ENCODE peak calls at places on chromosome 14, in four cellular contexts. U, P, G and K are unnamed samples. For H4K20me1, the result is how much of the 10 kb centered on the place peaks cover.

GRCh38 chr14:102951034-102951433 is 28.6 kb downstream of the AMN start:
- DNase-seq in G (no peak), P (no peak), U (no peak), K (no peak)

GRCh38 chr14:57641776-57642175 is 148.1 kb upstream of the CCDC198 start:
- DNase-seq in U (no peak), G (no peak), P (no peak), K (no peak)

GRCh38 chr14:25009891-25010290 is 40.1 kb downstream of the STXBP6 start:
- DNase-seq in P (peak), G (no peak), U (no peak), K (no peak)

GRCh38 chr14:70005281-70005805 is 126.1 kb downstream of the SMOC1 start:
- DNase-seq in G (no peak), U (no peak), P (peak), K (no peak)

GRCh38 chr14:22481546-22481945 is 107.5 kb downstream of the DAD1 start:
- DNase-seq in U (no peak), P (no peak), G (no peak), K (no peak)

GRCh38 chr14:86055512-86055911 is 525.6 kb downstream of the FLRT2 start:
- DNase-seq in U (no peak), G (no peak), P (no peak), K (peak)

GRCh38 chr14:94051779-94052178 is 25.6 kb downstream of the OTUB2 start:
- DNase-seq in G (no peak), U (no peak), P (no peak), K (no peak)

GRCh38 chr14:92655802-92656201 is 92.6 kb downstream of the LGMN start:
- DNase-seq in G (no peak), U (no peak), P (no peak), K (no peak)

GRCh38 chr14:99511421-99512109 is 30.4 kb downstream of the CCNK start:
- DNase-seq in G (no peak), P (no peak), U (no peak), K (no peak)

GRCh38 chr14:79483472-79483871 is 727.8 kb downstream of the DIO2 start:
- DNase-seq in U (no peak), P (no peak), G (no peak), K (no peak)

GRCh38 chr14:55974046-55974582 is 144.1 kb upstream of the PELI2 start:
- DNase-seq in U (no peak), G (no peak), P (no peak), K (no peak)

GRCh38 chr14:103511022-103511693 is 11.5 kb downstream of the CKB start:
- DNase-seq in P (no peak), G (no peak), U (no peak), K (no peak)

GRCh38 chr14:94373708-94374107 is 14.7 kb downstream of the SERPINA1 start:
- DNase-seq in G (no peak), U (no peak), P (no peak), K (no peak)

GRCh38 chr14:21299562-21300130 is 19.8 kb downstream of the RPGRIP1 start:
- DNase-seq in U (no peak), G (peak), P (no peak), K (no peak)

GRCh38 chr14:92651106-92651792 is 97.2 kb downstream of the LGMN start:
- DNase-seq in P (no peak), G (no peak), U (peak), K (no peak)

GRCh38 chr14:102927878-102928411 is 5.5 kb downstream of the AMN start:
- DNase-seq in U (no peak), P (no peak), G (no peak), K (no peak)

GRCh38 chr14:30214456-30215090 is 286.9 kb upstream of the PRKD1 start:
- DNase-seq in U (peak), G (peak), P (peak), K (peak)

GRCh38 chr14:106691601-106692291 is 1165.4 kb downstream of the TMEM121 start:
- DNase-seq in G (peak), U (peak), P (peak), K (no peak)

GRCh38 chr14:31945074-31945613 is 132.0 kb upstream of the ARHGAP5 start:
- DNase-seq in P (peak), U (no peak), G (no peak), K (no peak)

GRCh38 chr14:33693237-33693636 is 257.6 kb downstream of the EGLN3 start:
- DNase-seq in P (no peak), G (no peak), U (no peak), K (no peak)

GRCh38 chr14:40199101-40199500 is 766.9 kb upstream of the FBXO33 start:
- DNase-seq in P (no peak), G (no peak), U (no peak), K (no peak)

GRCh38 chr14:53620325-53620716 is 336.3 kb downstream of the BMP4 start:
- DNase-seq in U (no peak), P (no peak), G (no peak), K (no peak)

GRCh38 chr14:79510659-79511058 is 700.6 kb downstream of the DIO2 start:
- DNase-seq in G (no peak), U (no peak), P (no peak), K (no peak)

GRCh38 chr14:94880140-94880539 is 110.2 kb upstream of the GSC start:
- DNase-seq in G (no peak), U (no peak), P (no peak), K (no peak)

GRCh38 chr14:59698793-59699192 is 122.2 kb upstream of the CCDC175 start:
- DNase-seq in G (no peak), U (no peak), P (no peak), K (no peak)

GRCh38 chr14:56858422-56858821 is 48.1 kb upstream of the OTX2 start:
- DNase-seq in U (no peak), P (no peak), G (no peak), K (no peak)

GRCh38 chr14:53509227-53509822 is 356.2 kb upstream of the DDHD1 start:
- DNase-seq in P (no peak), U (no peak), G (no peak), K (no peak)

GRCh38 chr14:76391981-76392690 is 16.2 kb downstream of the ESRRB start:
- DNase-seq in G (no peak), U (no peak), P (no peak), K (no peak)

GRCh38 chr14:94864421-94865195 is 94.7 kb upstream of the GSC start:
- DNase-seq in P (no peak), U (no peak), G (no peak), K (no peak)

GRCh38 chr14:31229638-31230229 is 22.1 kb upstream of the HECTD1 start:
- DNase-seq in P (peak), G (peak), U (no peak), K (no peak)

GRCh38 chr14:37197421-37198272 is at the start of gene MIPOL1:
- DNase-seq in P (peak), G (peak), U (no peak), K (peak)

GRCh38 chr14:24145700-24146621 is at the start of gene PSME2:
- DNase-seq in G (no peak), U (no peak), P (no peak), K (peak)

GRCh38 chr14:65239897-65240296 is 137.6 kb upstream of the MAX start:
- DNase-seq in P (no peak), G (no peak), U (no peak), K (no peak)

GRCh38 chr14:65237023-65237814 is 134.9 kb upstream of the MAX start:
- DNase-seq in U (no peak), G (no peak), P (no peak), K (no peak)

GRCh38 chr14:65237956-65238355 is 135.6 kb upstream of the MAX start:
- DNase-seq in P (peak), U (no peak), G (no peak), K (no peak)

GRCh38 chr14:65238456-65238855 is 136.1 kb upstream of the MAX start:
- DNase-seq in U (no peak), P (peak), G (no peak), K (peak)

GRCh38 chr14:65239143-65239672 is 136.9 kb upstream of the MAX start:
- DNase-seq in P (peak), G (no peak), U (no peak), K (no peak)
- TF ChIP-seq POLR2A in P (no peak), G (no peak), U (no peak), K (no peak)

GRCh38 chr14:64518229-64518628 is 13.7 kb downstream of the ZBTB1 start:
- DNase-seq in U (no peak), P (no peak), G (no peak), K (no peak)
- H4K20me1 ChIP-seq in U (under half), P (under half), G (under half), K (under half)

DNA sequence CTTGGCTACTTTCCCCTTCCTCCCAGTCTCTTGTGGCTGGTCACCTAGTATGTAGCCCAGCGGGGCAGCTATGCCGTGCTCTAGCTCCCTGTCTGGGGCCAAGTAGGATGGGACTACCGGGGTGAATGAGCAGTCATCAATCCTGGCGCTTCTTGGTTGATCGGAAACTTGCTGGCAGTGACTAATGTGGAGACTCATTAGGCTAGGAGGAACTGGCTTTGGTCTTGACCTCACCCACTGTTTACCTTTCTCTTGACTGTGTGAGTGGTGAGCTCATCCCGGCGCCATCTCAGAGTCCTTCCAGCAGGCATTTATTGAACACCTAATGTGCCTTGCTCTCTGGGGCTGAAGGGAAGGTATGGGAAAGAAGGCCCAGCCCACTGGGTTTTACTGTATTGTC is 16.0 kb downstream of the PLEKHG3 start:
- DNase-seq in G (no peak), U (no peak), P (peak), K (peak)
- TF ChIP-seq MYC in G (no peak), U (no peak), P (no peak), K (no peak)

DNA sequence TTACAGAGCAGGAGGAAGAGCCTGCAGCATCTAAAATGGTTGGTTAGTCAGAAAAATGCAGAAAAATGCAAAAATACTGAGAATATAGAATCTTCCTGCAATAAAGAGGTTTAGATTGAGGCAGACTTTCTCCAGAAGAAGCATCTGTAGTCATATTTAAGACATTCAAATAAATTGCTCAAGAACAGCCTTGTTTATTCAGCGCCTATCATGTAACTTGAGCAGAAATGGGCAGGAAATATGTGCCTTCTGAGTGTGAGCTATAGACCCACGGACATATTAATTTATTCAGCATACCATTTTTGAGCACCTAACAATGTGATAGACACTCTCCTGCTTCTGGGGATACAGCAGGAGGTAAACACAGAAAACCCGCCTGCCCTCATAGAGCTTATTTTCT is 102.0 kb upstream of the HIF1A start:
- DNase-seq in P (no peak), G (no peak), U (no peak), K (no peak)
- TF ChIP-seq POLR2A in P (no peak), G (no peak), U (no peak), K (no peak)

GRCh38 chr14:77505031-77505430 is 6.4 kb upstream of the ISM2 start:
- DNase-seq in P (no peak), U (no peak), G (no peak), K (no peak)

GRCh38 chr14:77508876-77509275 is 10.3 kb upstream of the ISM2 start:
- DNase-seq in U (no peak), P (peak), G (no peak), K (no peak)

GRCh38 chr14:77509366-77509765 is 10.8 kb upstream of the ISM2 start:
- DNase-seq in G (no peak), P (no peak), U (no peak), K (no peak)

GRCh38 chr14:77507762-77508161 is 9.1 kb upstream of the ISM2 start:
- DNase-seq in U (no peak), G (no peak), P (no peak), K (no peak)

DNA sequence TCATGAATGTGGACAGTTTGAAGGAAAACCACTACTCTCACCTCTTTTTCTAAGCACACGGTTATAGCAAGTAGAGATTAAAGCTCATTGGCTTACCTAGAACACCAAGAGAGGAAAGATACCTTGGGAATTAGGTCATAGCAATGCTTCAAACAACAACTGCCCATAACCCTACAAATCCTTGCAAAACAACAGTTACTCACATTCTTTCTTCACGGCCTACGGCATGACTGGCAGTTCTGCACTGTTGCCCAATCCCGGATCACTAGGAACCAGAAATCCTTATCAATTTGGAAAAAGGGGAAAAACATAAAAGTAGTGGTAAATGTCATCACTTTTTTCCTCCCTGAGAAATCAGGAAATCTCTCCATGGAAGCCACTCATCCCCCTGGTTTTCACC is 9.6 kb upstream of the ISM2 start:
- DNase-seq in P (peak), U (no peak), G (no peak), K (no peak)
- H4K20me1 ChIP-seq in P (under half), U (under half), G (under half), K (under half)

GRCh38 chr14:100786131-100786530 is 39.8 kb upstream of the MEG3 start:
- DNase-seq in P (no peak), G (no peak), U (no peak), K (no peak)
- TF ChIP-seq MYC in P (no peak), G (no peak), U (no peak), K (no peak)

GRCh38 chr14:105489607-105490317 is 1.3 kb upstream of the TEDC1 start:
- DNase-seq in U (peak), P (peak), G (peak), K (peak)
- TF ChIP-seq POLR2A in U (peak), P (no peak), G (peak), K (no peak)

DNA sequence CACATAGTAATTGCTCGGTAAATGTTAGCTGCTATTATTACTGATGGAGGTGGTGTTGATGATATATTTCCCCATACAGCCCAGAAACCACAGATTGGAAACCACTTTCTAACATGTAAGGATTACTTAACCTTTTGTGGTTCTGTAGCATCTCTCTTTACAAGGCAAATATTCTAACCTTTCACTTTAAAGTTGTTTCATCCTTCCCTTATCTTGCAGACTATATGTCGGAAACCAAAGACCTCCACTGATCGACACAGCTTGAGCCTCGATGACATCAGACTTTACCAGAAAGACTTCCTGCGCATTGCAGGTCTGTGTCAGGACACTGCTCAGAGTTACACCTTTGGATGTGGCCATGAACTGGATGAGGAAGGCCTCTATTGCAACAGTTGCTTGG is 75.8 kb downstream of the FRMD6 start:
- DNase-seq in U (no peak), G (no peak), P (no peak), K (no peak)
- H4K20me1 ChIP-seq in U (under half), G (under half), P (under half), K (under half)

GRCh38 chr14:68676511-68676943 is 116.3 kb downstream of the ZFP36L1 start:
- DNase-seq in P (peak), G (no peak), U (no peak), K (no peak)
- TF ChIP-seq MYC in P (peak), G (no peak), U (no peak), K (no peak)